ENCODE peak calls at places on chromosome 14, in eight cellular contexts. D is left ventricle myocardium inferior; B is ACHN; O is ovary; P is activated CD8-positive, alpha-beta memory T cell treated with anti-CD3 and anti-CD28 coated beads for 1 hour; A is right cardiac atrium; L is CD4-positive, alpha-beta memory T cell; G is retina. T is an unnamed sample.

GRCh38 chr14:51188566-51189185 is 51.4 kb upstream of the TMX1 start:
- DNase-seq in D (no peak), B (no peak), O (no peak), P (no peak), A (peak; percentile 37), L (no peak), G (no peak), T (no peak)

GRCh38 chr14:99769799-99770198 is 23.4 kb upstream of the EML1 start:
- DNase-seq in D (no peak), B (no peak), O (no peak), P (no peak), A (no peak), L (no peak), G (no peak), T (no peak)

GRCh38 chr14:104384776-104385071 is 194.8 kb upstream of the C14orf180 start:
- DNase-seq in D (no peak), B (no peak), O (no peak), P (no peak), A (no peak), L (no peak), G (no peak), T (no peak)

GRCh38 chr14:80959448-80960006 is 4.1 kb downstream of the TSHR start:
- DNase-seq in D (no peak), B (no peak), O (no peak), P (peak; percentile 11), A (no peak), L (peak; percentile 59), G (no peak), T (no peak)

GRCh38 chr14:104307627-104308401 is 169.4 kb downstream of the KIF26A start:
- DNase-seq in D (peak; percentile 12), B (no peak), O (peak; percentile 14), P (no peak), A (peak; percentile 76), L (no peak), G (no peak), T (no peak)

GRCh38 chr14:32329146-32329545 is at the start of gene AKAP6:
- DNase-seq in D (no peak), B (no peak), O (no peak), P (no peak), A (no peak), L (no peak), G (peak; percentile 66), T (no peak)

GRCh38 chr14:100305446-100306255 is 593 bp downstream of the SLC25A29 start:
- DNase-seq in D (peak; percentile 33), B (peak; percentile 20), O (peak; percentile 71), P (peak; percentile 40), A (peak; percentile 78), L (no peak), G (peak; percentile 55), T (no peak)

GRCh38 chr14:56195727-56196126 is 77.5 kb downstream of the PELI2 start:
- DNase-seq in D (no peak), B (no peak), O (no peak), P (no peak), A (peak; percentile 45), L (no peak), G (no peak), T (no peak)

GRCh38 chr14:43361766-43362165 is 1145.3 kb downstream of the FSCB start:
- DNase-seq in D (no peak), B (no peak), O (no peak), P (no peak), A (no peak), L (no peak), G (no peak), T (no peak)

GRCh38 chr14:71472281-71472960 is 459.8 kb upstream of the RGS6 start:
- DNase-seq in D (no peak), B (no peak), O (no peak), P (no peak), A (no peak), L (no peak), G (no peak), T (no peak)

GRCh38 chr14:105050551-105050897 is 14.7 kb downstream of the GPR132 start:
- DNase-seq in D (no peak), B (no peak), O (no peak), P (no peak), A (no peak), L (no peak), G (no peak), T (no peak)

GRCh38 chr14:71497645-71498086 is 434.6 kb upstream of the RGS6 start:
- DNase-seq in D (no peak), B (peak; percentile 38), O (no peak), P (no peak), A (no peak), L (no peak), G (no peak), T (no peak)

GRCh38 chr14:79279645-79280399 is 931.5 kb downstream of the DIO2 start:
- DNase-seq in D (no peak), B (peak; percentile 0), O (no peak), P (no peak), A (peak; percentile 30), L (no peak), G (peak; percentile 72), T (no peak)

GRCh38 chr14:68687746-68688145 is 105.1 kb downstream of the ZFP36L1 start:
- DNase-seq in D (no peak), B (no peak), O (no peak), P (no peak), A (no peak), L (no peak), G (no peak), T (no peak)

GRCh38 chr14:105389534-105389933 is 8.8 kb upstream of the TEX22 start:
- DNase-seq in D (no peak), B (no peak), O (peak; percentile 14), P (no peak), A (peak; percentile 67), L (no peak), G (no peak), T (no peak)

GRCh38 chr14:64113279-64113678 is 180.9 kb downstream of the ESR2 start:
- DNase-seq in D (no peak), B (no peak), O (peak; percentile 25), P (no peak), A (peak; percentile 40), L (no peak), G (no peak), T (no peak)

GRCh38 chr14:90726656-90727055 is 89.6 kb downstream of the TTC7B start:
- DNase-seq in D (no peak), B (no peak), O (no peak), P (no peak), A (peak; percentile 58), L (no peak), G (no peak), T (no peak)

GRCh38 chr14:98946995-98947394 is 325.0 kb downstream of the BCL11B start:
- DNase-seq in D (peak; percentile 24), B (no peak), O (peak; percentile 32), P (no peak), A (peak; percentile 79), L (no peak), G (no peak), T (no peak)

GRCh38 chr14:101108579-101109346 is 205.2 kb upstream of the RTL1 start:
- DNase-seq in D (no peak), B (no peak), O (no peak), P (no peak), A (no peak), L (no peak), G (no peak), T (no peak)

GRCh38 chr14:69554500-69554899 is 20.2 kb downstream of the CCDC177 start:
- DNase-seq in D (no peak), B (no peak), O (no peak), P (no peak), A (peak; percentile 67), L (no peak), G (no peak), T (no peak)

GRCh38 chr14:35932659-35933159 is 106.6 kb downstream of the BRMS1L start:
- DNase-seq in D (no peak), B (no peak), O (no peak), P (no peak), A (no peak), L (peak; percentile 39), G (no peak), T (no peak)

GRCh38 chr14:29913550-29913949 is 14.1 kb downstream of the PRKD1 start:
- DNase-seq in D (no peak), B (no peak), O (no peak), P (no peak), A (no peak), L (no peak), G (no peak), T (no peak)

GRCh38 chr14:101369916-101370592 is 191.2 kb upstream of the DIO3 start:
- DNase-seq in D (no peak), B (no peak), O (no peak), P (no peak), A (no peak), L (no peak), G (no peak), T (no peak)

GRCh38 chr14:69008411-69008810 is 29.3 kb upstream of the ACTN1 start:
- DNase-seq in D (no peak), B (no peak), O (no peak), P (no peak), A (no peak), L (no peak), G (peak; percentile 20), T (no peak)

T was measured in stimulated activated CD4-positive, alpha-beta T cell treated with anti-CD3 and anti-CD28 coated beads, Interleukin-15, amount 100 ng/mL, for 1 hour.